ENCODE peak calls at places on chromosomes 6 and 20, in nine cellular contexts. O, T, H, Q, R, Y, B, D and P are unnamed samples.

GRCh38 chr6:109202409-109203264 is 107.3 kb downstream of the CEP57L1 start:
- DNase-seq in T (no peak), B (no peak), Q (no peak), Y (no peak), O (no peak), H (no peak), R (no peak), D (no peak), P (peak)

GRCh38 chr6:106637051-106637717 is 7.8 kb downstream of the QRSL1 start:
- DNase-seq in Q (no peak), Y (no peak), D (no peak), O (no peak), T (no peak), B (no peak), H (no peak), R (no peak), P (no peak)

GRCh38 chr6:106874481-106874880 is 100.0 kb downstream of the CD24 start:
- DNase-seq in T (no peak), O (no peak), B (no peak), Q (no peak), H (no peak), Y (no peak), D (no peak), R (no peak), P (no peak)

GRCh38 chr6:133774356-133774755 is 114.6 kb upstream of the TCF21 start:
- DNase-seq in B (no peak), H (no peak), T (no peak), R (no peak), O (no peak), D (no peak), Y (no peak), Q (no peak), P (no peak)

GRCh38 chr6:41488392-41489129 is 57.6 kb upstream of the FOXP4 start:
- DNase-seq in O (no peak), B (no peak), Q (no peak), T (no peak), D (no peak), H (no peak), R (peak), Y (no peak), P (no peak)

GRCh38 chr6:43833223-43833995 is 63.4 kb downstream of the VEGFA start:
- DNase-seq in R (no peak), H (no peak), Q (no peak), B (no peak), O (no peak), T (no peak), D (no peak), Y (peak), P (no peak)

GRCh38 chr6:124854338-124854922 is 107.8 kb upstream of the RNF217 start:
- DNase-seq in Y (no peak), T (no peak), B (no peak), R (no peak), Q (no peak), D (no peak), H (no peak), O (no peak), P (no peak)

GRCh38 chr6:49556429-49556837 is 6.0 kb downstream of the C6orf141 start:
- DNase-seq in Q (no peak), R (no peak), B (peak), Y (peak), H (no peak), D (no peak), O (no peak), T (no peak), P (peak)

GRCh38 chr20:61169870-61170269 is 82.2 kb upstream of the CDH4 start:
- DNase-seq in D (no peak), R (no peak), T (no peak), B (no peak), Q (no peak), Y (no peak), O (no peak), H (no peak), P (no peak)

DNA sequence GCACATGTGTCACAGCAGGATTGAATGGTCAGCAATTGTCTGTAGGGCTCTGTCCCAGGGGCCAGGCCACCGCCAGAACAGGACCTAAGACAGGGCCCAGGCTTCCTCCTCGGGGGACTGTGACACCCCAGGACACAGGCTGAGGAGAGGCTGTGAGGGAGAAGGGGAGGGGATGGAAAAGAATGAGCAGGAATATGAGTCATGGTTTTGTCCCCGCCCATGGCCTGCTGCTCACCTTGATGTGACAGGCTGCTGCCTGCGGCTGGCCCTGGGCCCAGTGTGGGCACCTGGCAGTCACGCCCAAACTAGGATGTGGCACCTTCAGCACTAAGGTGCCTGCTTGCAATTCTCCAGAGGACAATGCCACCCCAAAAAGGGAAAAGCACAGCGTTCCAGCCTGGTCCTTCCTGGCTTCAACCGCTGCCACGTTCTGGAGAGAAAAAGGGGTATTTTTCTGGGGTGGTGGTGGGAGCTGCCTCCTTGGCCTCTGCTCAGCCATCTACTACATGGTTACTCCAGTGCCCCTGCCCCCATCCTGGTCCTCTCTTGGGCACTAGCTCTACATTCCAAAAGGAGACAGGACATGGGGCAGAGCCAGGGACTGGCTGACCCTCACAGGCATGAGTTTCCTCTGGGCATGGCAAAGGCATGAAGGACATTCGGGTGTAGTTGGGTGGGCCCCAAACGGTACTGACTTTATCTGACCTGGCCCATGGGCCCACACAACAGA is 93.4 kb downstream of the SLC22A23 start:
- DNase-seq in D (peak), H (no peak), Q (no peak), R (no peak), Y (peak), B (no peak), T (no peak), O (no peak), P (peak)
- H3K27ac ChIP-seq in D (peak), H (no peak), Q (no peak), R (no peak), Y (peak), B (no peak), T (no peak), O (no peak), P (no peak)

GRCh38 chr20:33964431-33964830 is 29.3 kb upstream of the RALY start:
- DNase-seq in H (no peak), B (no peak), Y (no peak), T (no peak), D (no peak), R (no peak), O (no peak), Q (no peak), P (no peak)

GRCh38 chr20:33971147-33971775 is 22.4 kb upstream of the RALY start:
- DNase-seq in T (no peak), B (no peak), D (no peak), Y (no peak), H (no peak), O (no peak), R (no peak), Q (no peak), P (no peak)

GRCh38 chr20:33969563-33969962 is 24.1 kb upstream of the RALY start:
- DNase-seq in D (no peak), B (no peak), H (no peak), Y (no peak), Q (no peak), R (no peak), T (no peak), O (no peak), P (no peak)

GRCh38 chr20:33967126-33967525 is 26.6 kb upstream of the RALY start:
- DNase-seq in D (no peak), T (no peak), R (no peak), B (no peak), O (no peak), Q (no peak), Y (no peak), H (no peak), P (no peak)

GRCh38 chr20:33970229-33970628 is 23.5 kb upstream of the RALY start:
- DNase-seq in D (no peak), B (no peak), T (no peak), R (no peak), O (no peak), H (no peak), Y (no peak), Q (no peak), P (no peak)
- H3K27ac ChIP-seq in D (no peak), B (no peak), T (no peak), R (no peak), O (no peak), H (no peak), Y (no peak), Q (no peak), P (no peak)

GRCh38 chr20:24106801-24107158 is 118.2 kb upstream of the GGTLC1 start:
- DNase-seq in Q (no peak), Y (no peak), B (no peak), D (no peak), O (no peak), H (no peak), R (no peak), T (no peak), P (no peak)
- H3K27ac ChIP-seq in Q (no peak), Y (no peak), B (no peak), D (no peak), O (no peak), H (no peak), R (no peak), T (no peak), P (peak)

GRCh38 chr20:43241057-43241702 is 51.5 kb upstream of the PTPRT start:
- DNase-seq in H (no peak), Y (no peak), D (no peak), R (no peak), B (no peak), Q (no peak), O (no peak), T (no peak), P (no peak)

GRCh38 chr20:43243672-43244269 is 54.1 kb upstream of the PTPRT start:
- DNase-seq in B (peak), Q (no peak), R (no peak), O (no peak), D (peak), H (no peak), T (no peak), Y (no peak), P (no peak)

GRCh38 chr20:43237651-43238050 is 47.9 kb upstream of the PTPRT start:
- DNase-seq in B (no peak), Q (no peak), O (no peak), T (no peak), R (no peak), Y (no peak), D (no peak), H (no peak), P (no peak)

GRCh38 chr20:43235998-43236397 is 46.3 kb upstream of the PTPRT start:
- DNase-seq in T (no peak), B (no peak), Y (no peak), D (no peak), O (no peak), R (no peak), Q (no peak), H (no peak), P (no peak)

GRCh38 chr20:43238833-43239232 is 49.1 kb upstream of the PTPRT start:
- DNase-seq in H (no peak), R (no peak), D (no peak), Y (no peak), B (no peak), O (no peak), Q (no peak), T (no peak), P (no peak)
- H3K27ac ChIP-seq in H (no peak), R (no peak), D (no peak), Y (no peak), B (no peak), O (no peak), Q (no peak), T (no peak), P (no peak)

GRCh38 chr6:129498950-129499870 is 210.8 kb downstream of the ARHGAP18 start:
- DNase-seq in B (peak), T (no peak), Q (no peak), D (no peak), H (no peak), O (no peak), R (no peak), Y (no peak), P (no peak)

GRCh38 chr6:129498556-129498940 is 211.4 kb downstream of the ARHGAP18 start:
- DNase-seq in O (no peak), Q (no peak), H (no peak), D (no peak), T (no peak), B (no peak), Y (no peak), R (no peak), P (no peak)

GRCh38 chr6:129500958-129501381 is 209.0 kb downstream of the ARHGAP18 start:
- DNase-seq in Q (no peak), Y (no peak), R (no peak), O (no peak), H (no peak), D (no peak), B (peak), T (no peak), P (no peak)

GRCh38 chr6:129501401-129502051 is 208.5 kb downstream of the ARHGAP18 start:
- DNase-seq in R (peak), B (no peak), Y (peak), H (no peak), O (no peak), T (peak), Q (no peak), D (peak), P (peak)

DNA sequence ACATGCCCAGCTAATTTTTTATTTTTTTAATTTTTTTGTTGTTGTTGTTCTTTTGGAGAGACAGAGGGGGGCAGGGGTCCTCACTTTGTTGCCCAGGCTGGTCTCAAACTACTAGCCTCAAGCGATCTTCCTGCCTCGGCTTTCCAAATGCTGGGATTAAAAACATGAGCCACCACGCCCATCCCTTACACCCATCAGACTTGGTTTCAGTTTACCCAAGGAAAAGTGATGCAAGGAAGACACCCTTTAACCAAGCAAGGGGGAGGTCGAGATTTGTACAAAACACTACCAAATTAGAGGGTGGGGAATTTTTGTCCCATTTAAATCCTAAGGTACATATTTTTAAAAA is 210.1 kb downstream of the ARHGAP18 start:
- DNase-seq in H (no peak), Y (no peak), Q (no peak), T (no peak), O (no peak), D (no peak), R (no peak), B (no peak), P (no peak)
- H3K27ac ChIP-seq in H (no peak), Y (no peak), Q (no peak), T (no peak), O (peak), D (no peak), R (no peak), B (peak), P (peak)